ENCODE peak calls at places on chromosomes 5 and 9, in eight cellular contexts. One of them, this sample, is unnamed. For H3K9me3 and H3K27me3, the result is how much of the 10 kb centered on the place peaks cover.

GRCh38 chr5:135993248-135993893 is 35.4 kb upstream of the TGFBI start:
- DNase-seq in small intestine: no peak
- DNase-seq in left ventricle myocardium inferior: no peak
- DNase-seq in CD4-positive, alpha-beta memory T cell: no peak
- DNase-seq in HAP-1: no peak
- DNase-seq in ovary: no peak
- DNase-seq in heart right ventricle: no peak
- DNase-seq in GM23248: peak
- DNase-seq in this sample: no peak

GRCh38 chr5:181181650-181182565 is 23.1 kb downstream of the TRIM7 start:
- DNase-seq in small intestine: peak
- DNase-seq in left ventricle myocardium inferior: peak
- DNase-seq in CD4-positive, alpha-beta memory T cell: peak
- DNase-seq in HAP-1: peak
- DNase-seq in ovary: no peak
- DNase-seq in heart right ventricle: peak
- DNase-seq in GM23248: peak
- DNase-seq in this sample: peak

GRCh38 chr9:127013597-127013996 is 99.0 kb downstream of the RALGPS1 start:
- DNase-seq in small intestine: no peak
- DNase-seq in left ventricle myocardium inferior: no peak
- DNase-seq in CD4-positive, alpha-beta memory T cell: no peak
- DNase-seq in HAP-1: no peak
- DNase-seq in ovary: no peak
- DNase-seq in heart right ventricle: no peak
- DNase-seq in GM23248: peak
- DNase-seq in this sample: no peak

GRCh38 chr5:23352437-23352836 is 155.0 kb upstream of the PRDM9 start:
- DNase-seq in small intestine: no peak
- DNase-seq in left ventricle myocardium inferior: no peak
- DNase-seq in CD4-positive, alpha-beta memory T cell: no peak
- DNase-seq in HAP-1: peak
- DNase-seq in ovary: no peak
- DNase-seq in heart right ventricle: no peak
- DNase-seq in GM23248: no peak
- DNase-seq in this sample: peak

GRCh38 chr5:90287031-90287430 is 122.5 kb downstream of the CETN3 start:
- DNase-seq in small intestine: no peak
- DNase-seq in left ventricle myocardium inferior: no peak
- DNase-seq in CD4-positive, alpha-beta memory T cell: no peak
- DNase-seq in HAP-1: no peak
- DNase-seq in ovary: no peak
- DNase-seq in heart right ventricle: no peak
- DNase-seq in GM23248: no peak
- DNase-seq in this sample: no peak

GRCh38 chr5:57456056-57456455 is 26.6 kb downstream of the ACTBL2 start:
- DNase-seq in small intestine: peak
- DNase-seq in left ventricle myocardium inferior: no peak
- DNase-seq in CD4-positive, alpha-beta memory T cell: no peak
- DNase-seq in HAP-1: no peak
- DNase-seq in ovary: no peak
- DNase-seq in heart right ventricle: no peak
- DNase-seq in GM23248: no peak
- DNase-seq in this sample: no peak

GRCh38 chr5:55592388-55593114 is 57.8 kb upstream of the PLPP1 start:
- DNase-seq in small intestine: no peak
- DNase-seq in left ventricle myocardium inferior: no peak
- DNase-seq in CD4-positive, alpha-beta memory T cell: no peak
- DNase-seq in HAP-1: no peak
- DNase-seq in ovary: no peak
- DNase-seq in heart right ventricle: no peak
- DNase-seq in GM23248: no peak
- DNase-seq in this sample: no peak

GRCh38 chr5:81537905-81538535 is 144.1 kb upstream of the ACOT12 start:
- DNase-seq in small intestine: no peak
- DNase-seq in left ventricle myocardium inferior: no peak
- DNase-seq in CD4-positive, alpha-beta memory T cell: peak
- DNase-seq in HAP-1: no peak
- DNase-seq in ovary: no peak
- DNase-seq in heart right ventricle: no peak
- DNase-seq in GM23248: no peak
- DNase-seq in this sample: no peak

GRCh38 chr5:143837306-143837848 is 25.4 kb downstream of the HMHB1 start:
- DNase-seq in small intestine: peak
- DNase-seq in left ventricle myocardium inferior: no peak
- DNase-seq in CD4-positive, alpha-beta memory T cell: no peak
- DNase-seq in HAP-1: no peak
- DNase-seq in ovary: no peak
- DNase-seq in heart right ventricle: no peak
- DNase-seq in GM23248: peak
- DNase-seq in this sample: peak

GRCh38 chr5:5626412-5626811 is 203.9 kb downstream of the ICE1 start:
- DNase-seq in small intestine: no peak
- DNase-seq in left ventricle myocardium inferior: no peak
- DNase-seq in CD4-positive, alpha-beta memory T cell: no peak
- DNase-seq in HAP-1: no peak
- DNase-seq in ovary: no peak
- DNase-seq in heart right ventricle: no peak
- DNase-seq in GM23248: no peak
- DNase-seq in this sample: no peak

GRCh38 chr9:95225016-95225745 is 92.3 kb downstream of the FANCC start:
- DNase-seq in small intestine: no peak
- DNase-seq in left ventricle myocardium inferior: no peak
- DNase-seq in CD4-positive, alpha-beta memory T cell: no peak
- DNase-seq in HAP-1: no peak
- DNase-seq in ovary: no peak
- DNase-seq in heart right ventricle: no peak
- DNase-seq in GM23248: no peak
- DNase-seq in this sample: no peak

GRCh38 chr9:89603629-89604462 is 966 bp upstream of the GADD45G start:
- DNase-seq in small intestine: peak
- DNase-seq in left ventricle myocardium inferior: peak
- DNase-seq in CD4-positive, alpha-beta memory T cell: peak
- DNase-seq in HAP-1: peak
- DNase-seq in ovary: peak
- DNase-seq in heart right ventricle: peak
- DNase-seq in GM23248: peak
- DNase-seq in this sample: peak

GRCh38 chr5:57094753-57095683 is 78.8 kb upstream of the GPBP1 start:
- DNase-seq in small intestine: peak
- DNase-seq in left ventricle myocardium inferior: no peak
- DNase-seq in CD4-positive, alpha-beta memory T cell: no peak
- DNase-seq in HAP-1: peak
- DNase-seq in ovary: no peak
- DNase-seq in heart right ventricle: no peak
- DNase-seq in GM23248: peak
- DNase-seq in this sample: peak

GRCh38 chr9:97852399-97853055 is 499 bp upstream of the FOXE1 start:
- DNase-seq in small intestine: no peak
- DNase-seq in left ventricle myocardium inferior: no peak
- DNase-seq in CD4-positive, alpha-beta memory T cell: no peak
- DNase-seq in HAP-1: no peak
- DNase-seq in ovary: peak
- DNase-seq in heart right ventricle: no peak
- DNase-seq in GM23248: no peak
- DNase-seq in this sample: no peak

GRCh38 chr9:109037946-109038345 is 24.6 kb upstream of the CTNNAL1 start:
- DNase-seq in small intestine: no peak
- DNase-seq in left ventricle myocardium inferior: no peak
- DNase-seq in CD4-positive, alpha-beta memory T cell: no peak
- DNase-seq in HAP-1: no peak
- DNase-seq in ovary: no peak
- DNase-seq in heart right ventricle: no peak
- DNase-seq in GM23248: no peak
- DNase-seq in this sample: no peak

GRCh38 chr9:109039539-109039938 is 26.2 kb upstream of the CTNNAL1 start:
- DNase-seq in small intestine: no peak
- DNase-seq in left ventricle myocardium inferior: no peak
- DNase-seq in CD4-positive, alpha-beta memory T cell: no peak
- DNase-seq in HAP-1: no peak
- DNase-seq in ovary: no peak
- DNase-seq in heart right ventricle: no peak
- DNase-seq in GM23248: no peak
- DNase-seq in this sample: no peak

GRCh38 chr9:109035684-109036423 is 22.6 kb upstream of the CTNNAL1 start:
- DNase-seq in small intestine: peak
- DNase-seq in left ventricle myocardium inferior: no peak
- DNase-seq in CD4-positive, alpha-beta memory T cell: no peak
- DNase-seq in HAP-1: no peak
- DNase-seq in ovary: peak
- DNase-seq in heart right ventricle: peak
- DNase-seq in GM23248: peak
- DNase-seq in this sample: peak

GRCh38 chr9:109033941-109034700 is 20.8 kb upstream of the CTNNAL1 start:
- DNase-seq in small intestine: no peak
- DNase-seq in left ventricle myocardium inferior: no peak
- DNase-seq in CD4-positive, alpha-beta memory T cell: no peak
- DNase-seq in HAP-1: no peak
- DNase-seq in ovary: no peak
- DNase-seq in heart right ventricle: no peak
- DNase-seq in GM23248: peak
- DNase-seq in this sample: no peak

GRCh38 chr9:109036744-109037680 is 23.7 kb upstream of the CTNNAL1 start:
- DNase-seq in small intestine: peak
- DNase-seq in left ventricle myocardium inferior: no peak
- DNase-seq in CD4-positive, alpha-beta memory T cell: no peak
- DNase-seq in HAP-1: no peak
- DNase-seq in ovary: no peak
- DNase-seq in heart right ventricle: no peak
- DNase-seq in GM23248: no peak
- DNase-seq in this sample: no peak
- H3K4me3 ChIP-seq in small intestine: no peak
- H3K4me3 ChIP-seq in left ventricle myocardium inferior: no peak
- H3K4me3 ChIP-seq in CD4-positive, alpha-beta memory T cell: no peak
- H3K4me3 ChIP-seq in HAP-1: no peak
- H3K4me3 ChIP-seq in ovary: no peak
- H3K4me3 ChIP-seq in heart right ventricle: no peak
- H3K4me3 ChIP-seq in GM23248: no peak
- H3K4me3 ChIP-seq in this sample: no peak

DNA sequence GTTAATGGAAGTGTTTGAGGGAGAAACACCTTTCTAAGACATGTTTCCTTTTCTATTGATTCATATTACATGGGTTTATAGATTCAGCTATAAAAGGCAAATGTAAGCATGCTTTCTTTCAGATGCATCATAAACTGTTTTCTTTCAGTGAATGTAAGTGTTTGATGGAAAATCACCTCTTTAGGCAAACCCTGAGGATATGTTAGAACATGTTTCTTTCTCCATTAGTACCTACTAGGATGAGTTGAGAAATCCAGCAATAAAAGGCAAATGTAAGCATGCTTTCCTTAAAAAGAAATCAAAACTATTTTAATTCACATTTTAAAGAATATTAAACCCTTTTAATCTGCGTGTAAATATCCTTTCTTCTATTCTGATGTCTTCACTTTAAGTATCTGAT is 31.6 kb downstream of the FNIP1 start:
- DNase-seq in small intestine: no peak
- DNase-seq in left ventricle myocardium inferior: no peak
- DNase-seq in CD4-positive, alpha-beta memory T cell: no peak
- DNase-seq in HAP-1: no peak
- DNase-seq in ovary: no peak
- DNase-seq in heart right ventricle: no peak
- DNase-seq in GM23248: no peak
- DNase-seq in this sample: no peak
- H3K9me3 ChIP-seq in small intestine: under half
- H3K9me3 ChIP-seq in left ventricle myocardium inferior: under half
- H3K9me3 ChIP-seq in CD4-positive, alpha-beta memory T cell: under half
- H3K9me3 ChIP-seq in HAP-1: under half
- H3K9me3 ChIP-seq in ovary: under half
- H3K9me3 ChIP-seq in heart right ventricle: under half
- H3K9me3 ChIP-seq in GM23248: under half
- H3K9me3 ChIP-seq in this sample: under half

GRCh38 chr5:73438048-73438896 is 10.3 kb downstream of the FOXD1 start:
- DNase-seq in small intestine: no peak
- DNase-seq in left ventricle myocardium inferior: no peak
- DNase-seq in CD4-positive, alpha-beta memory T cell: no peak
- DNase-seq in HAP-1: peak
- DNase-seq in ovary: no peak
- DNase-seq in heart right ventricle: no peak
- DNase-seq in GM23248: peak
- DNase-seq in this sample: no peak

GRCh38 chr5:73438897-73439470 is 9.6 kb downstream of the FOXD1 start:
- DNase-seq in small intestine: no peak
- DNase-seq in left ventricle myocardium inferior: no peak
- DNase-seq in CD4-positive, alpha-beta memory T cell: no peak
- DNase-seq in HAP-1: no peak
- DNase-seq in ovary: no peak
- DNase-seq in heart right ventricle: no peak
- DNase-seq in GM23248: peak
- DNase-seq in this sample: no peak

GRCh38 chr5:73435640-73436534 is 12.7 kb downstream of the FOXD1 start:
- DNase-seq in small intestine: no peak
- DNase-seq in left ventricle myocardium inferior: no peak
- DNase-seq in CD4-positive, alpha-beta memory T cell: no peak
- DNase-seq in HAP-1: no peak
- DNase-seq in ovary: no peak
- DNase-seq in heart right ventricle: no peak
- DNase-seq in GM23248: peak
- DNase-seq in this sample: no peak

GRCh38 chr5:73436535-73437125 is 11.9 kb downstream of the FOXD1 start:
- DNase-seq in small intestine: peak
- DNase-seq in left ventricle myocardium inferior: no peak
- DNase-seq in CD4-positive, alpha-beta memory T cell: no peak
- DNase-seq in HAP-1: no peak
- DNase-seq in ovary: no peak
- DNase-seq in heart right ventricle: no peak
- DNase-seq in GM23248: peak
- DNase-seq in this sample: no peak

GRCh38 chr5:73437126-73438047 is 11.2 kb downstream of the FOXD1 start:
- DNase-seq in small intestine: peak
- DNase-seq in left ventricle myocardium inferior: no peak
- DNase-seq in CD4-positive, alpha-beta memory T cell: no peak
- DNase-seq in HAP-1: peak
- DNase-seq in ovary: no peak
- DNase-seq in heart right ventricle: no peak
- DNase-seq in GM23248: peak
- DNase-seq in this sample: peak
- H3K27me3 ChIP-seq in small intestine: under half
- H3K27me3 ChIP-seq in left ventricle myocardium inferior: half or more
- H3K27me3 ChIP-seq in CD4-positive, alpha-beta memory T cell: half or more
- H3K27me3 ChIP-seq in HAP-1: under half
- H3K27me3 ChIP-seq in ovary: under half
- H3K27me3 ChIP-seq in heart right ventricle: half or more
- H3K27me3 ChIP-seq in GM23248: under half
- H3K27me3 ChIP-seq in this sample: under half

DNA sequence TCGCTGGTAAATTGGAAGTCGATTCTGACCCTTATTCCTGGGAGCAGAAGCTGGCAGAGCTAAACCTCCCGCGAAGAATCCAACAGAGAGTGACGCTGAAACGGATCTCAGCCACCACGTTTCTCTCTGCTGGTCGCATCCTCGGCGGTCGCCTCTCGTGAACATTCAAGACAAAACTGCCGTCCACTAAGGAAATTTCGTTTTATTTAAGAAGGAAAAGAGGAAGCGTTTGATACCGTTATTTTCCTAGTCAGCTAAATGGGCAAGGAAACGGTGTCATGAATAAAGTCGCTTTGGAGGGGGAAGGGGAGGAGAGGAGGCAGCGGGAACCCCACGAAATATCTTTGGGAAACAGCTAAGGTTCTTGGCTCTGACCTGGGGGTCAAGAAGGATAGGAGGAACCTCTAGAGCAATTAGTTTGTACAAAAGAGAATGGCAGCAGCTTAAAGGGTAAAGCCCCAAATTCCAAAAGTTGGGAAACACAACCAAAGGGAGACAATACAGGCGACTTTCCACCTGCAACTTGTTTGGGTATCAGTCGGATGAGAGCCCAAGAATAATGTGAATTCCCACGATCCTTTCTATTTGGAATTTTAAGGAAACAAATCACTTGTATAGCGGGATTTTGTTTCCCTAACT is 2.0 kb downstream of the FOXB2 start:
- DNase-seq in small intestine: no peak
- DNase-seq in left ventricle myocardium inferior: no peak
- DNase-seq in CD4-positive, alpha-beta memory T cell: no peak
- DNase-seq in HAP-1: no peak
- DNase-seq in ovary: no peak
- DNase-seq in heart right ventricle: no peak
- DNase-seq in GM23248: no peak
- DNase-seq in this sample: no peak
- H3K4me3 ChIP-seq in small intestine: no peak
- H3K4me3 ChIP-seq in left ventricle myocardium inferior: peak
- H3K4me3 ChIP-seq in CD4-positive, alpha-beta memory T cell: no peak
- H3K4me3 ChIP-seq in HAP-1: no peak
- H3K4me3 ChIP-seq in ovary: no peak
- H3K4me3 ChIP-seq in heart right ventricle: no peak
- H3K4me3 ChIP-seq in GM23248: no peak
- H3K4me3 ChIP-seq in this sample: no peak